ENCODE peak calls at places on chromosomes 12 and 14, in eight cellular contexts. U, D, K, N, H, J, L and T are unnamed samples.

GRCh38 chr14:55446127-55446736 is 5.8 kb upstream of the TBPL2 start:
- DNase-seq in D (peak; percentile 53), U (peak; percentile 90), K (no peak), J (peak; percentile 60), L (no peak), N (peak; percentile 65), H (no peak), T (peak; percentile 42)

GRCh38 chr12:122421263-122421814 is 1.1 kb downstream of the CLIP1 start:
- DNase-seq in U (peak; percentile 58), H (no peak), D (peak; percentile 17), K (peak; percentile 32), L (peak; percentile 66), J (peak; percentile 52), N (peak; percentile 52), T (no peak)

GRCh38 chr14:106831322-106831720 is 1304.9 kb downstream of the TMEM121 start:
- DNase-seq in H (no peak), N (no peak), U (no peak), L (peak; percentile 50), D (peak; percentile 32), K (no peak), J (peak; percentile 66), T (no peak)

GRCh38 chr12:131713349-131713748 is 2.5 kb downstream of the SFSWAP start:
- DNase-seq in D (no peak), K (no peak), H (no peak), N (no peak), J (no peak), L (no peak), U (no peak), T (no peak)

GRCh38 chr12:49811961-49812401 is 16.2 kb downstream of the NCKAP5L start:
- DNase-seq in J (no peak), L (no peak), N (no peak), K (no peak), D (no peak), H (no peak), U (no peak), T (no peak)

GRCh38 chr12:64691227-64691792 is 67.9 kb downstream of the GNS start:
- DNase-seq in H (no peak), K (no peak), L (no peak), J (no peak), U (no peak), D (no peak), N (no peak), T (no peak)

GRCh38 chr12:93783827-93784226 is 106.7 kb downstream of the CRADD start:
- DNase-seq in J (no peak), N (no peak), D (no peak), H (no peak), L (no peak), K (no peak), U (no peak), T (no peak)

GRCh38 chr12:56880416-56881035 is 53.7 kb downstream of the SDR9C7 start:
- DNase-seq in H (no peak), K (no peak), D (no peak), N (no peak), J (no peak), L (no peak), U (peak; percentile 32), T (no peak)

GRCh38 chr12:112894128-112894527 is 12.6 kb upstream of the OAS1 start:
- DNase-seq in H (no peak), L (no peak), D (no peak), J (no peak), U (no peak), N (no peak), K (no peak), T (no peak)

GRCh38 chr14:91390165-91390778 is 27.3 kb downstream of the CCDC88C start:
- DNase-seq in L (no peak), H (no peak), J (no peak), N (no peak), U (no peak), D (no peak), K (no peak), T (no peak)

GRCh38 chr14:25882899-25883298 is 714.9 kb downstream of the NOVA1 start:
- DNase-seq in K (no peak), L (no peak), D (no peak), N (no peak), J (no peak), U (no peak), H (no peak), T (no peak)

GRCh38 chr12:108104657-108105056 is 24.4 kb upstream of the WSCD2 start:
- DNase-seq in U (no peak), H (no peak), K (no peak), D (no peak), N (no peak), J (no peak), L (no peak), T (no peak)

GRCh38 chr14:22472935-22473854 is 115.8 kb downstream of the DAD1 start:
- DNase-seq in D (no peak), K (no peak), N (peak; percentile 45), L (no peak), U (peak; percentile 74), H (no peak), J (peak; percentile 56), T (no peak)

GRCh38 chr14:105093426-105094192 is 28.4 kb upstream of the GPR132 start:
- DNase-seq in K (no peak), U (peak; percentile 89), D (peak; percentile 53), L (peak; percentile 85), H (peak; percentile 86), N (peak; percentile 81), J (peak; percentile 88), T (no peak)

GRCh38 chr14:57755018-57755521 is 110.8 kb downstream of the SLC35F4 start:
- DNase-seq in J (no peak), H (no peak), L (no peak), U (no peak), N (no peak), K (no peak), D (no peak), T (no peak)

GRCh38 chr14:45048385-45048784 is 35.5 kb upstream of the PRPF39 start:
- DNase-seq in N (no peak), J (no peak), D (no peak), U (no peak), L (no peak), H (no peak), K (no peak), T (no peak)

GRCh38 chr12:30687265-30687986 is 8.2 kb downstream of the IPO8 start:
- DNase-seq in K (no peak), H (no peak), U (peak; percentile 55), J (no peak), L (no peak), D (no peak), N (no peak), T (no peak)

GRCh38 chr12:41108032-41108431 is 80.1 kb upstream of the PDZRN4 start:
- DNase-seq in N (no peak), K (no peak), U (no peak), H (peak; percentile 9), J (no peak), D (no peak), L (no peak), T (no peak)

GRCh38 chr14:67331368-67332125 is 28.1 kb downstream of the ATP6V1D start:
- DNase-seq in J (no peak), D (no peak), N (no peak), K (no peak), U (no peak), H (no peak), L (no peak), T (no peak)

GRCh38 chr14:50225067-50225973 is 6.1 kb downstream of the SOS2 start:
- DNase-seq in D (no peak), K (no peak), N (no peak), H (no peak), U (peak; percentile 88), J (no peak), L (no peak), T (peak; percentile 36)

DNA sequence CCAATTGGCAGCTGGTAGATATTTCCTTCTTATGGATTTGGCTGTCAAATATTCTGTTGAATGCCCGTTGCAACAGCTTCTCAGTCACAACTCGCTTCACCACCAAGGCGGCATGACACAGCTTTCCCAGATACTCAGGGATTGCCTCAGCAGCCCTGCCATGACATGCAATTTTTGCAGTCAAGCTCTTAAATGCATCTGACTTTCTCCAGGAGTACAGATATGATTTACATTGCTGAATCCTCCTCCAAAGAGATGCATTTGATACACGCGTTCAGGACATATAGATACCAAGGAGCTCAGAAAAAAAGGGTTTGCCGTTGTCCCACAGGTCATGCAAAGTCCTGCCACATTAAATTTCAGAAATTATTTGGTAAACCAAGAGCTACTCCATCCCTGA is 6.5 kb downstream of the KRT5 start:
- DNase-seq in L (no peak), K (no peak), D (no peak), U (no peak), J (no peak), H (no peak), N (no peak), T (no peak)
- H3K27me3 ChIP-seq in L (no peaks in the 10 kb centered on the region), K (no peaks in the 10 kb centered on the region), D (no peaks in the 10 kb centered on the region), U (no peaks in the 10 kb centered on the region), J (peaks cover 15% of the 10 kb centered on the region), H (no peaks in the 10 kb centered on the region), N (no peaks in the 10 kb centered on the region), T (peaks cover 6% of the 10 kb centered on the region)

DNA sequence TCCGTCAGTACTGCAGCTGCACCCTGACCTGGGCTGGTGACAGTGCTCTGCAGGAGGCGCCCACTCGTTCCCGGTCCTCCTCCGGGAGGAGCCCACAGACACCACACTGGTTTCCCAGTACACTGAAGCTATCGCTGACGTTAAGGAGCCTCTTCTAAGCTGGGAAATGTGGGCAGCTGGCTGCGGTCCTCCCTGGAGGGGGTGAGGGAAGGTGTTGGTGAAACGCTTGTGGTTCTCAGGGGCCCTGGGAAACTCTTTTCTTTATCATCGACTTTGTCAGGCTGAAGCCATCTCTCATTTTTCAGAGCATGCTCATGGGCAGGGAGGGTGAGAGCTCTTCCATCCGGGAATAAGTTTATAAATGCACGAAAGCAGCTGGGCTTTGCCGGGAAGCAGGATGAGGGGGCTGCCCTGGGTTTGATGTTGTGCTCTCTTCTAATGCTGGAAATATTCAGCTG is 176.0 kb downstream of the CHST11 start:
- DNase-seq in H (no peak), U (peak; percentile 88), D (no peak), K (no peak), N (no peak), L (no peak), J (no peak), T (peak; percentile 26)
- H3K4me3 ChIP-seq in H (no peak overlapping the region), U (no peak overlapping the region), D (no peak overlapping the region), K (no peak overlapping the region), N (no peak overlapping the region), L (no peak overlapping the region), J (no peak overlapping the region), T (peak overlapping the region; percentile 12)

DNA sequence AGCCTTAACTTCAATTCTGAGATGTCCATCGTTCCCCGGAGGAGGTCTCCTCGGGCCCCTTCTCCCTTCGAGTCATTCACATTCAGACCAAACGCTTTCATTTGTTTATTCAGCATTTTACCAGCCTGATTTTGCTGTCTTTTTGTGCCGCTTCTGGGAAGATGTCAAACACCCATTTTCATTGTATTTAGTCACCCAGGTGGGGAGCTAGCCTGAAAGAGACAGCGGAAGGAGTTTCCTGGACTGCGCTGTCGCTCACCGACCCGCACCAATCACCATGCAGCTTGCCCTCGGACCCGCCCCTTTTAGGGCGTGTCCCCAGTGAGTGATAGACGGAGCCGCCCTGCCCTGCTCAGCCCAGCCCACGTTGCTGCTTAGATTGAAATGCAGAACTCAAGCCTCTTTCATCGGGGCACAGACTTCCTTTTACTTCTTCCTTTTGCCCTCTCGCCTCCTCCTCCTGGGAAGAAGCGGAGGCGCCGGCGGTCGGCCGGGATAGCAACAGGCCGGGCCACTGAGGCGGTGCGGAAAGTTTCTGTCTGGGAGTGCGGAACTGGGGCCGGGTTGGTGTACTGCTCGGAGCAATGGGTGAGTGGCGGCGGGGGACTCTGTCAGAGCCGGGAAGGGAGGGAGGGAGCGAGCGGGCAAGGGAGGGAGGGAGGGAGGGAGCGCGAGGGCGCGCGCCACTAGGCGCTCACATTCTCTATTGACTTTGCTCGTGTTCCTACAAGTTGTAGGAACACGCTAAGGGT is at the start of gene PAX9:
- DNase-seq in U (peak; percentile 69), K (peak; percentile 83), N (peak; percentile 86), J (peak; percentile 86), L (peak; percentile 76), D (no peak), H (peak; percentile 49), T (no peak)
- H3K27me3 ChIP-seq in U (peaks cover 100% of the 10 kb centered on the region), K (peaks cover 97% of the 10 kb centered on the region), N (peaks cover 8% of the 10 kb centered on the region), J (peaks cover 100% of the 10 kb centered on the region), L (no peaks in the 10 kb centered on the region), D (peaks cover 31% of the 10 kb centered on the region), H (peaks cover 6% of the 10 kb centered on the region), T (peaks cover 98% of the 10 kb centered on the region)

GRCh38 chr14:21041676-21042433 is at the start of gene RNASE7:
- DNase-seq in N (no peak), K (no peak), D (no peak), U (no peak), L (no peak), J (no peak), H (no peak), T (no peak)
- H3K4me3 ChIP-seq in N (no peak within 1 kb of the TSS), K (no peak within 1 kb of the TSS), D (no peak within 1 kb of the TSS), U (no peak within 1 kb of the TSS), L (no peak within 1 kb of the TSS), J (no peak within 1 kb of the TSS), H (no peak within 1 kb of the TSS), T (no peak within 1 kb of the TSS)